ENCODE peak calls at places on chromosome 21, in eight cellular contexts. T, I, Q, A, N, P, U and R are unnamed samples.
A peak's percentile ranks its signal among the peaks of the same experiment; 100 is the strongest.

GRCh38 chr21:30044447-30045064 is 104.8 kb upstream of the GRIK1 start:
- DNase-seq in T (no peak), I (peak; percentile 8), A (peak; percentile 25), Q (no peak), P (no peak), U (no peak), N (peak; percentile 43), R (no peak)

GRCh38 chr21:14306143-14306907 is 76.6 kb downstream of the HSPA13 start:
- DNase-seq in P (no peak), U (no peak), N (peak; percentile 41), I (no peak), A (peak; percentile 7), Q (no peak), T (no peak), R (no peak)

GRCh38 chr21:17539323-17539722 is 26.5 kb downstream of the CXADR start:
- DNase-seq in I (no peak), A (peak; percentile 26), Q (no peak), T (no peak), U (no peak), P (no peak), N (peak; percentile 54), R (no peak)

GRCh38 chr21:43329361-43330269 is 97.3 kb downstream of the SIK1 start:
- DNase-seq in Q (no peak), U (no peak), P (no peak), A (no peak), T (peak; percentile 72), N (no peak), I (no peak), R (peak; percentile 37)

GRCh38 chr21:42013901-42014300 is 3.7 kb upstream of the ZBTB21 start:
- DNase-seq in T (no peak), Q (no peak), A (no peak), P (no peak), N (no peak), U (no peak), I (no peak), R (no peak)

GRCh38 chr21:15667010-15667409 is 62.8 kb upstream of the USP25 start:
- DNase-seq in A (no peak), Q (no peak), I (no peak), T (no peak), U (no peak), P (no peak), N (peak; percentile 83), R (no peak)

GRCh38 chr21:31347435-31348032 is 3.5 kb upstream of the TIAM1 start:
- DNase-seq in P (no peak), U (no peak), T (no peak), N (peak; percentile 72), Q (no peak), A (peak; percentile 35), I (peak; percentile 33), R (no peak)

GRCh38 chr21:43195131-43196021 is 26.6 kb downstream of the CRYAA start:
- DNase-seq in P (peak; percentile 31), A (no peak), U (no peak), Q (no peak), N (peak; percentile 22), T (peak; percentile 61), I (no peak), R (peak; percentile 75)

GRCh38 chr21:15219866-15220265 is 155.1 kb upstream of the NRIP1 start:
- DNase-seq in P (no peak), I (no peak), T (no peak), N (no peak), A (no peak), U (no peak), Q (no peak), R (no peak)

GRCh38 chr21:19540287-19540686 is 1136.7 kb upstream of the TMPRSS15 start:
- DNase-seq in Q (no peak), P (no peak), N (no peak), T (no peak), U (no peak), A (no peak), I (no peak), R (no peak)

GRCh38 chr21:34836933-34837505 is 168.2 kb downstream of the CLIC6 start:
- DNase-seq in Q (no peak), A (no peak), T (no peak), U (no peak), I (no peak), P (no peak), N (peak; percentile 19), R (no peak)
- H3K4me3 ChIP-seq in Q (peak overlapping the region; percentile 20), A (no peak overlapping the region), T (no peak overlapping the region), U (peak overlapping the region; percentile 21), I (no peak overlapping the region), P (no peak overlapping the region), N (no peak overlapping the region), R (no peak overlapping the region)

GRCh38 chr21:37916795-37917142 is 512 bp upstream of the KCNJ6 start:
- DNase-seq in A (no peak), N (no peak), T (peak; percentile 77), P (no peak), Q (no peak), I (peak; percentile 34), U (no peak), R (no peak)
- H3K4me3 ChIP-seq in A (no peak overlapping the region), N (no peak overlapping the region), T (no peak overlapping the region), P (no peak overlapping the region), Q (peak overlapping the region; percentile 41), I (peak overlapping the region; percentile 29), U (no peak overlapping the region), R (peak overlapping the region; percentile 24)

DNA sequence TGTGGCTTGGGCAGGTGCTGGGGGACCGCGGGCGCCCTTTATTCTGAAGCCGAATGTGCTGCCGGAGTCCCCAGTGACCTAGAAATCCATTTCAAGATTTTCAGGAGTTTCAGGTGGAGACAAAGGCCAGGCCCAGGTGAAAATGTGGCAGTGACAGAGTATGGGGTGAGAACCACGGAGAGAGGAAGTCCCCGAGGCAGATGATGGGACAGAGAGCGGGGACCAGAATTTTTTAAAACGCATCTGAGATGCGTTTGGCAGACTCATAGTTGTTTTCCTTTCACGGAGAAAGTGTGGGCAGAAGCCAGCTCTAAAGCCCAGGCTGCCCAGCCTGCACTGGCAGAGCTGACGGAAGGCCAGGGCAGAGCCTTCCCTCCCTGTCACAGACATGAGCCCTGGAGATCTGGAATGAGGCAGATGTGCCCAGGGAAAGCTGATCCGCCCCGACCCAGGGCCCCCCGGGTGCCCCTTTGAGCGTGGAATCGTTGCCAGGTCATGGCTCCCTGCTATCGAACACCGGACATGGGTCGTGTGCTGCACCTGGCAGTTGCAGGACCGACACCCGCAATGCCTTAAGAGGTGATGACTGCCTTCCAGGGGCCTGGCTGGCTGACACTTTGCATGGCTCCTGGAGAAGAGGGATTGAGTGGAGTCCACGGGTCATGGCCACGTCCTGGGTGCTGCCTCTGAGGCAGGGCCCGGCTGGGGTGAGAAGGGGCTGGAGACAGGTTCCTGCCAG is 6.5 kb upstream of the SLX9 start:
- DNase-seq in P (no peak), A (no peak), T (peak; percentile 57), Q (no peak), U (no peak), N (no peak), I (no peak), R (no peak)
- H3K4me3 ChIP-seq in P (peak overlapping the region; percentile 53), A (no peak overlapping the region), T (peak overlapping the region; percentile 55), Q (no peak overlapping the region), U (peak overlapping the region; percentile 63), N (no peak overlapping the region), I (no peak overlapping the region), R (no peak overlapping the region)

DNA sequence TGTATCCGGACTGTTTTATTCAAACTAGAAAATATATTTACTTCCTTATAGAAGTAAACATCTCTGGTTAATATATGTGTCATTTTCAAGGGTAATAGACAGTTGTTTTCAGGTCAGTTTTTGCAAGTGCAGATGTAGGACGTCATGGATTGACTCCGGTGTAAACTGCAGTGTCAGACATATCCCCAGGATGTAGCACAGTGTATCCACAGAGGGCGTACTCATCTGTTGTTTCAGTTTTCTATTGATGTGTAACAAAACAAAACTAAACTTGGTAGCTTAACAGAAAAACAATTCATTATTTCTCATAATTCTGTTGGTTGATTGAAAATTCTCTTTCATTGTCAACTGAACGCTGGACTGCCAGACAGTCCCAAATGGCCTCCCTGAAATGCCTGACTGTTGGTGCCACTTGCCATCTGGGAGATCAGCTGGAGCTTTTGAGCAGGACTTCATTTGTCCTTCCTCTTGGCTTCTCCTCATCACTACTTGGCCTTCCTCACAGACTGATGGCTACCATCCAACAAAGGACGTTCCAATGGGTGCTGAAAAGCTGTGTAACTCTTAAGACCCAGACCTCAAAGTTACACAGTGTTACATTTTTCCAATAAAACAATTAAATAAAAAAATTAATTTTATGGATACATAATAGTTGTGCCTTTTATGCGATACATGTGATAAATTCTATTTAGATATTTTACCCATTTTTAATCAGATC is 181.6 kb downstream of the NCAM2 start:
- DNase-seq in N (no peak), I (no peak), T (no peak), A (no peak), U (no peak), P (no peak), Q (no peak), R (no peak)
- H3K4me3 ChIP-seq in N (no peak overlapping the region), I (no peak overlapping the region), T (no peak overlapping the region), A (no peak overlapping the region), U (no peak overlapping the region), P (no peak overlapping the region), Q (no peak overlapping the region), R (no peak overlapping the region)

DNA sequence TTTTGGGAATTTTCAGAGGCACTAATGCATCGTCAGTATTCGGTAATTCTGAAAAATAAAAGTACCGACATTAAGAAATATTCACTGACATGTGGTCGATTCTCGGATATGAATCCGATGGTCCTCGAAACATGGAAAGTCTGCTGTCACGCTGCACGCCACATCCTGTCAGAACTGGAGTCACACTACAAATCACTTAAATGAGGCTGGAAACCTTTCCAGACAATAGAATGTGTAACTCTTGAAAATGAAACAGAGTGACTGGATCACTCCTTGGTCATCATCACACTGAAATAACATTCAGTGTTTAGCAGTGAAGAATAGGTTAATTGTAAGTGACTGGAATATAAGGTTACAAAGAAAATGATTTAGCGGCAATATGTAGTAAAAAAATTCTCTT is 620.1 kb upstream of the ADAMTS5 start:
- DNase-seq in A (no peak), I (no peak), Q (no peak), P (no peak), U (no peak), N (peak; percentile 24), T (no peak), R (no peak)
- H3K4me3 ChIP-seq in A (no peak overlapping the region), I (no peak overlapping the region), Q (peak overlapping the region; percentile 20), P (no peak overlapping the region), U (no peak overlapping the region), N (no peak overlapping the region), T (no peak overlapping the region), R (no peak overlapping the region)